ENCODE peak calls at places on chromosomes 2 and 18, in six cellular contexts. P is A549, T is spleen, G is K562, C is thoracic aorta, I is heart right ventricle. L is an unnamed sample.

GRCh38 chr2:71930073-71930681 is 217.5 kb downstream of the CYP26B1 start:
- DNase-seq in P (no peak), T (peak; percentile 67), G (no peak), C (no peak), I (no peak), L (no peak)

GRCh38 chr18:74399225-74399887 is 57.8 kb downstream of the DIPK1C start:
- DNase-seq in P (no peak), T (no peak), G (no peak), C (no peak), I (peak; percentile 38), L (no peak)

GRCh38 chr2:121489284-121489683 is 41.4 kb upstream of the RNU4ATAC start:
- DNase-seq in P (no peak), T (no peak), G (no peak), C (no peak), I (no peak), L (no peak)

GRCh38 chr18:64693756-64694155 is 544.9 kb upstream of the LINC00305 start:
- DNase-seq in P (no peak), T (no peak), G (no peak), C (no peak), I (no peak), L (no peak)

GRCh38 chr2:162244559-162245031 is 1.4 kb upstream of the FAP start:
- DNase-seq in P (no peak), T (no peak), G (no peak), C (no peak), I (no peak), L (peak; percentile 87)

GRCh38 chr2:163610817-163611556 is 124.8 kb downstream of the FIGN start:
- DNase-seq in P (peak; percentile 5), T (no peak), G (no peak), C (no peak), I (no peak), L (no peak)

GRCh38 chr18:48528861-48529260 is 10.0 kb upstream of the CTIF start:
- DNase-seq in P (no peak), T (no peak), G (no peak), C (no peak), I (no peak), L (no peak)

GRCh38 chr2:68737717-68738116 is 3.1 kb downstream of the ARHGAP25 start:
- DNase-seq in P (no peak), T (no peak), G (no peak), C (no peak), I (no peak), L (no peak)

GRCh38 chr2:216658702-216659231 is 25.5 kb downstream of the IGFBP2 start:
- DNase-seq in P (no peak), T (no peak), G (no peak), C (no peak), I (no peak), L (no peak)
- TF ChIP-seq CTCF in P (no peak), T (no peak), G (no peak), C (no peak), I (no peak), L (no peak)

DNA sequence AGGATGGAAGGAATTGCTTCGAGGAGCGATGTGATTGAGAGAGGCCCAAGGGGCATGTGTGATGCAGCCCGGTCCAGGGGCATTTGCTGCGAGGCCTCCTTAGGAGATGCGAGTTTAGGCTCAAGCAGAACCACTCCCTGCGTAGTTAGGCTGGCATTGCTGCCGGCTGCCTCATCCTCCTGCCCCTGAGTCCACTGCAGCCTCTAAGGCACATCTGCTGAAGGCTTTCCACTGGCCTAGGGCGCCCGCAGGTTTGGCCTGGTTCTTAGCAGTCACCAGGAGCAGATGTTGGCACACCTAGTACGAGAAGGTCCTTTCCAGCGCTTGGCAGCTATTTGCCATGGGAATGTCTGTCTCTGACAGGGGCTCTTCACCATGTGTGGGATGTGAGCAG is 20.7 kb downstream of the INPP5D start:
- DNase-seq in P (no peak), T (peak; percentile 76), G (no peak), C (no peak), I (no peak), L (no peak)
- H3K27ac ChIP-seq in P (no peak overlapping the region), T (peak overlapping the region; percentile 93), G (no peak overlapping the region), C (no peak overlapping the region), I (no peak overlapping the region), L (no peak overlapping the region)

GRCh38 chr18:45666006-45666405 is 50.7 kb downstream of the SLC14A2 start:
- DNase-seq in P (no peak), T (no peak), G (no peak), C (no peak), I (no peak), L (no peak)

GRCh38 chr18:45667056-45667455 is 51.8 kb downstream of the SLC14A2 start:
- DNase-seq in P (no peak), T (no peak), G (no peak), C (no peak), I (no peak), L (no peak)

GRCh38 chr18:45666520-45666919 is 51.2 kb downstream of the SLC14A2 start:
- DNase-seq in P (no peak), T (no peak), G (no peak), C (no peak), I (no peak), L (no peak)

GRCh38 chr18:45663646-45664045 is 48.4 kb downstream of the SLC14A2 start:
- DNase-seq in P (no peak), T (no peak), G (no peak), C (no peak), I (no peak), L (no peak)

DNA sequence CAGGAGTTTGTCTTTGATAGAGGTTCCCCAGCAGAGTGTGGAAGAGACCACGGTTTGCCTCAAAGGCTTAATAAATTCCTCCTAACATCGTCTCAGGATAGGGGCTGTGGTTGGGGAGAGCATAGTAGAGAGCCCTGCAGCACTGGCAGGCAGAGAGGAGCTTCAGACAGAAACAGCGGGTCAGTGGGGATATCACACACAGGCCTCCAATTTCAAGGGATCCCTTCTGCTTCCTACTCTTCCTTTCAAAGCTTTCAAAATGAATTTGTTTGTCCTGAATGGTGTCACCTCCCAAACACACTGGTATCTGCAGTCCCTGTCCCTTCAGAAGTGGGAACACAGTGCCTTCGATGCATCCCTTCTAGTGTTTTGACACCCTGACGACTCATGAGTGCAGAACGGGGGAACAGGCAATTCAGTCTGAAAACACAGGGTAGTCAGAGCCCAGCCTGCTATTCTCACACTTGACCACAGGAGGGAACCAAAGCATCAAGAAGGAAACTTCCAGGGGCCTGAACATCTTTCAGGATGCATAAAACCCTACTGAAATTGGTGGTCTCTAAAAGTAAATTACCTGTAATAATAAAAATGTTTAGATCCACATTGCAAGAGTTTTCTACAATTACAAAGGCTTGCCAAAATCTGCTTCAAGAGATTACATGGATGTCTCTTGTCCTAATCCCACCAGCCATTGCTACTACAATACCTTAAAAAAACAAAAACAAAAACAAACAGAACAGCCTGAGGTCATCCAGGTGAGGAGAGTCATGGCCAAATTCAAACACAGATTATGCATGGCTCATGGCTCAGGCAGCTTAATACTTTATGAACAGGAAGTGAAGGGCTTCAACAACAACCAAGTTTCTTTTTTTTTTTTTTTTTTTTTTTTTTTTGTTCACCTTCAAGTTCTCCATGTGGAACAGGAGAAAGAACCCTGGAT is 49.8 kb downstream of the SLC14A2 start:
- DNase-seq in P (peak; percentile 51), T (no peak), G (peak; percentile 61), C (peak; percentile 25), I (peak; percentile 46), L (peak; percentile 52)
- TF ChIP-seq CTCF in P (peak; percentile 71), T (peak; percentile 96), G (peak; percentile 83), C (peak; percentile 94), I (peak; percentile 86), L (peak; percentile 94)

GRCh38 chr2:15117409-15118030 is 443.6 kb downstream of the NBAS start:
- DNase-seq in P (no peak), T (no peak), G (no peak), C (no peak), I (no peak), L (no peak)

GRCh38 chr2:15116830-15117229 is 444.3 kb downstream of the NBAS start:
- DNase-seq in P (no peak), T (no peak), G (no peak), C (no peak), I (no peak), L (no peak)

GRCh38 chr2:15122915-15123314 is 438.2 kb downstream of the NBAS start:
- DNase-seq in P (no peak), T (no peak), G (peak; percentile 33), C (no peak), I (no peak), L (no peak)

GRCh38 chr2:15119722-15120175 is 441.4 kb downstream of the NBAS start:
- DNase-seq in P (no peak), T (no peak), G (no peak), C (no peak), I (no peak), L (no peak)

GRCh38 chr2:15120578-15120977 is 440.6 kb downstream of the NBAS start:
- DNase-seq in P (no peak), T (no peak), G (no peak), C (no peak), I (no peak), L (no peak)
- H3K27ac ChIP-seq in P (no peak overlapping the region), T (no peak overlapping the region), G (no peak overlapping the region), C (no peak overlapping the region), I (no peak overlapping the region), L (no peak overlapping the region)

DNA sequence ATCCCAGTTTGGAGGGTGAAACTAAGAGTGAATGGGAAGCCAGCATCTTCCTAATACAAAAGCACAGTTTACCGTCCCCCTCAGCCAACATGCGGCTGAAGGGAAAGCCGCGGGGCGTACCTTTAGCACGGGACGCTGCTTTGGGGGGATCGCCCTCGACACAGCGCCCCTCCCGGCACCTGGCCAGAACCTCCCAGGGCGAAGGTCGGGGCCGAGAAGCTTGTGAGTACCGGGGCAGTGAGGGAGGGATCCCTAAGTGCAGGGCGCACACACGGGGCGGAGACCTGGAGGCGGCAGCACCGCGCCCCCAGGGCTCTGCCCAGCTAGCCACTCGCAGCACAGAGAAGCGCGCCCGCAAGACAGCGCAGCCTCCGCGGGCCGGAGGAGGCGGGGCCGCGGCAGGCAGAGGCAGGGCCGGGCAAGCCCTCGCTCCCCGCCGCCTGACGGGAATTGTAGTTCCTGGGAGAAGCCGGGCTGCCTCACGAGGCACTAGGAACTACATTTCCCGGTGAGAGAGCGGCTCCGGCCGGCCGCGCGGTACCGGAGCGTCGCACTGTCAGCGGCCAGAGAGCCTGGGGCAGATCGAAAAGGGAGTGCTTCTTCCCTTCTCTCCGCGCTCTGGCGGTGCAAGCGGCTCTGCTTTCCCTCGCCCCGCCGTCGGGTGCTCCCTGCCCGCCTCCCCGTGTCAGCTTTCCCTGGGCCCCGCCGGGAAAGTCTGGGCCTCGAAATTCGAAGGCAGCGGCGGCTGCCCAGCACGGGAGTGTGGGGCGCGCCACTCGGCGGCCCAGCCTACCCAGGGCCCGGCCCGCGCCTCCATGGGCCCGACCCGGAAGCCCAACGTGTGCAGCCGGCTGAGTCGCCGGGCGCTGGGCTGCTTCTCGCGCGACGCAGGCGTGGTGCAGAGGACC is at the start of the genes DCAF17 and METTL8:
- DNase-seq in P (peak; percentile 80), T (peak; percentile 100), G (peak; percentile 95), C (peak; percentile 72), I (peak; percentile 96), L (peak; percentile 89)
- TF ChIP-seq CTCF in P (peak; percentile 48), T (no peak), G (peak; percentile 92), C (peak; percentile 10), I (no peak), L (peak; percentile 42)

DNA sequence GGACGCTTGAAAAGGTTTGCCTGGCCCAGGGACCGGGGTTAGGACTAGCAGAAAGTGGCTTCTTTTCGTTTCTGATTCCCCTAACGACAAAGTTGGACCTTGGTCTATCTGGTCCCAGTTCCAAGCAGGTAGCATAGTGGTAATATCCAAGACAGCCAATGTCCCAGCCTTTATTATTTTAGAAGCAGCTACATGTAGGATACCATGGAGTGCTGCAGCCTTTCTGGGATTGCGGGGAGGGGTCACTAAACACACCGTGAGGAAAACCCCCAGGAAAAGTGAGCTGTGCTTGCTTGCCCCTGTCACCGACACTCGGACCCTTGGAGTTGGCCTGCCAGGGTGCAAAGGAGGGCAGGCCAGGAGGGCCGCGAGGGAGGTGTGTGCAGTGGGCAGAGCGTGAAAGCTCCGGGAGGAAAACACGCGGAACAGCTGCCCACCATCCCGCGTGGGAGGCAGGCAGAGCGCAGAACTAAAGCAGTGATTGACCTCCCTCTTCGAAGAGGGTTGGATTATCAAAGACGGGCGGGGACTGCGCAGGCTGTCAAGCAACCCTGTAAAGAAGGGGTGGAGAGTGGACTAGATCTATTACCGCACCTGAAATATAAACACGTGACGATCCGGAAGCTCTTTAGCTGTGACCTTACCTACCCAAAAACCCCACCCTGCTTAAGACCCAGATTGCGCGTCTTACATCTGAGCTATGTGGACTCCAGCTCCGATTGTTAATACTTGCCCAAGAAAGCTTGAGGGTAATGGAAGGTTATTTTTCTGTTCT is 624 bp upstream of the MAP4K3 start:
- DNase-seq in P (peak; percentile 63), T (peak; percentile 84), G (peak; percentile 56), C (no peak), I (peak; percentile 47), L (peak; percentile 76)
- H3K27ac ChIP-seq in P (peak overlapping the region; percentile 96), T (peak overlapping the region; percentile 92), G (peak overlapping the region; percentile 89), C (peak overlapping the region; percentile 86), I (peak overlapping the region; percentile 98), L (peak overlapping the region; percentile 88)

L was measured in RWPE1.